ENCODE peak calls at places on chromosomes 13 and 19, in four cellular contexts. Y, T, J and X are unnamed samples.

GRCh38 chr13:113555141-113555540 is 29.4 kb upstream of the TFDP1 start:
- DNase-seq in Y (no peak), T (no peak), J (no peak), X (no peak)

GRCh38 chr19:57578487-57579205 is at the start of gene ZNF416:
- DNase-seq in Y (peak), T (peak), J (peak), X (peak)

GRCh38 chr13:75721307-75721706 is 85.2 kb downstream of the LMO7 start:
- DNase-seq in Y (no peak), T (no peak), J (no peak), X (no peak)

GRCh38 chr19:47406711-47407416 is 12.5 kb downstream of the MEIS3 start:
- DNase-seq in Y (no peak), T (no peak), J (no peak), X (no peak)

GRCh38 chr19:58356971-58357797 is 3.9 kb upstream of the A1BG start:
- DNase-seq in Y (no peak), T (no peak), J (no peak), X (no peak)

GRCh38 chr13:40503966-40504591 is 162.4 kb downstream of the FOXO1 start:
- DNase-seq in Y (no peak), T (peak), J (peak), X (peak)

GRCh38 chr19:32063601-32064000 is 281.8 kb upstream of the ZNF507 start:
- DNase-seq in Y (no peak), T (no peak), J (no peak), X (no peak)

GRCh38 chr19:663682-664117 is 686 bp upstream of the RNF126 start:
- DNase-seq in Y (no peak), T (no peak), J (no peak), X (no peak)

GRCh38 chr13:19663416-19663979 is 30.0 kb downstream of the MPHOSPH8 start:
- DNase-seq in Y (no peak), T (no peak), J (no peak), X (no peak)

GRCh38 chr13:46850214-46850613 is 46.6 kb downstream of the HTR2A start:
- DNase-seq in Y (no peak), T (no peak), J (peak), X (no peak)

GRCh38 chr19:8680676-8681344 is 17.8 kb downstream of the ACTL9 start:
- DNase-seq in Y (no peak), T (no peak), J (no peak), X (no peak)

GRCh38 chr13:94417294-94417693 is 62.2 kb downstream of the DCT start:
- DNase-seq in Y (no peak), T (no peak), J (no peak), X (no peak)

GRCh38 chr19:46727036-46727501 is 10.2 kb upstream of the PRKD2 start:
- DNase-seq in Y (no peak), T (no peak), J (no peak), X (no peak)

GRCh38 chr13:95660981-95661581 is 15.9 kb upstream of the DNAJC3 start:
- DNase-seq in Y (no peak), T (no peak), J (peak), X (peak)

GRCh38 chr19:8302357-8302691 is 5.8 kb downstream of the CD320 start:
- DNase-seq in Y (no peak), T (no peak), J (no peak), X (no peak)

GRCh38 chr13:50911051-50911690 is 1.6 kb downstream of the RNASEH2B start:
- DNase-seq in Y (no peak), T (no peak), J (peak), X (no peak)

GRCh38 chr13:43377955-43378354 is 354.6 kb downstream of the DNAJC15 start:
- DNase-seq in Y (no peak), T (no peak), J (peak), X (peak)

GRCh38 chr13:38602261-38602660 is 84.6 kb upstream of the FREM2 start:
- DNase-seq in Y (no peak), T (no peak), J (no peak), X (no peak)

GRCh38 chr13:50626031-50626643 is 217.4 kb downstream of the DLEU7 start:
- DNase-seq in Y (no peak), T (peak), J (peak), X (peak)

GRCh38 chr19:46739290-46739771 is 6.5 kb upstream of the FKRP start:
- DNase-seq in Y (no peak), T (no peak), J (no peak), X (no peak)

GRCh38 chr13:47474845-47475244 is 526.2 kb downstream of the SUCLA2 start:
- DNase-seq in Y (no peak), T (no peak), J (no peak), X (no peak)

GRCh38 chr19:48487544-48487943 is 18.4 kb downstream of the CYTH2 start:
- DNase-seq in Y (no peak), T (no peak), J (no peak), X (no peak)

GRCh38 chr19:43690890-43691289 is 20.9 kb upstream of the PLAUR start:
- DNase-seq in Y (no peak), T (no peak), J (no peak), X (no peak)

GRCh38 chr19:47901370-47901769 is 15.3 kb upstream of the SULT2A1 start:
- DNase-seq in Y (no peak), T (no peak), J (no peak), X (no peak)

GRCh38 chr13:61029064-61029463 is 386.6 kb downstream of the PCDH20 start:
- DNase-seq in Y (no peak), T (no peak), J (no peak), X (no peak)

GRCh38 chr13:21037656-21038055 is 23.7 kb downstream of the LATS2 start:
- DNase-seq in Y (no peak), T (no peak), J (no peak), X (no peak)

GRCh38 chr13:87676254-87677042 is 5.3 kb downstream of the SLITRK5 start:
- DNase-seq in Y (no peak), T (no peak), J (no peak), X (no peak)

GRCh38 chr13:87677043-87677333 is 5.8 kb downstream of the SLITRK5 start:
- DNase-seq in Y (no peak), T (no peak), J (no peak), X (no peak)

GRCh38 chr13:87680298-87680697 is 9.1 kb downstream of the SLITRK5 start:
- DNase-seq in Y (no peak), T (no peak), J (no peak), X (peak)

GRCh38 chr13:87677334-87678234 is 6.4 kb downstream of the SLITRK5 start:
- DNase-seq in Y (no peak), T (no peak), J (no peak), X (peak)

DNA sequence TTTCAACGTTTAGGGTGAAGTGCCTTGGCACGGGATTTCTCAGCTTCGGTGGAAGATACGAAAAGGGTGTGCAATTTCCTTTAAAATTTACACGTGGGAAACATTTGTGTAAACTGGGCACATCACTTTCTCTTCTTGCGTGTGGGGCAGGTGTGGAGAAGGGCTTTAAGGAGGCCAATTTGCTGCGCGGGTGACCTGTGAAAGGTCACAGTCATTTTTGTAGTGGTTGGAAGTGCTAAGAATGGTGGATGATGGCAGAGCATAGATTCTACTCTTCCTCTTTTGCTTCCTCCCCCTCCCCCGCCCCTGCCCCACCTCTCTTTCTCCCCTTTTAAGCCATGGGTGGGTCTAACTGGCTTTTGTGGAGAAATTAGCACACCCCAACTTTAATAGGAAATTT is 7.2 kb downstream of the SLITRK5 start:
- DNase-seq in Y (no peak), T (no peak), J (no peak), X (no peak)
- H3K4me3 ChIP-seq in Y (no peak), T (no peak), J (no peak), X (peak)

GRCh38 chr13:55244991-55245644 is 1895.6 kb upstream of the PRR20A start:
- DNase-seq in Y (no peak), T (no peak), J (no peak), X (no peak)
- TF ChIP-seq CTCF in Y (no peak), T (no peak), J (no peak), X (peak)

GRCh38 chr13:26253262-26253786 is 605 bp upstream of the CDK8 start:
- DNase-seq in Y (no peak), T (no peak), J (no peak), X (no peak)
- H3K4me3 ChIP-seq in Y (peak), T (peak), J (peak), X (peak)

GRCh38 chr19:18603958-18604819 is 2.4 kb downstream of the CRLF1 start:
- DNase-seq in Y (no peak), T (no peak), J (no peak), X (no peak)

GRCh38 chr19:18604820-18605159 is 1.8 kb downstream of the CRLF1 start:
- DNase-seq in Y (no peak), T (no peak), J (no peak), X (no peak)

GRCh38 chr19:18605196-18605545 is 1.4 kb downstream of the CRLF1 start:
- DNase-seq in Y (no peak), T (no peak), J (no peak), X (no peak)

GRCh38 chr19:18601875-18602274 is 4.7 kb downstream of the CRLF1 start:
- DNase-seq in Y (no peak), T (no peak), J (no peak), X (no peak)

DNA sequence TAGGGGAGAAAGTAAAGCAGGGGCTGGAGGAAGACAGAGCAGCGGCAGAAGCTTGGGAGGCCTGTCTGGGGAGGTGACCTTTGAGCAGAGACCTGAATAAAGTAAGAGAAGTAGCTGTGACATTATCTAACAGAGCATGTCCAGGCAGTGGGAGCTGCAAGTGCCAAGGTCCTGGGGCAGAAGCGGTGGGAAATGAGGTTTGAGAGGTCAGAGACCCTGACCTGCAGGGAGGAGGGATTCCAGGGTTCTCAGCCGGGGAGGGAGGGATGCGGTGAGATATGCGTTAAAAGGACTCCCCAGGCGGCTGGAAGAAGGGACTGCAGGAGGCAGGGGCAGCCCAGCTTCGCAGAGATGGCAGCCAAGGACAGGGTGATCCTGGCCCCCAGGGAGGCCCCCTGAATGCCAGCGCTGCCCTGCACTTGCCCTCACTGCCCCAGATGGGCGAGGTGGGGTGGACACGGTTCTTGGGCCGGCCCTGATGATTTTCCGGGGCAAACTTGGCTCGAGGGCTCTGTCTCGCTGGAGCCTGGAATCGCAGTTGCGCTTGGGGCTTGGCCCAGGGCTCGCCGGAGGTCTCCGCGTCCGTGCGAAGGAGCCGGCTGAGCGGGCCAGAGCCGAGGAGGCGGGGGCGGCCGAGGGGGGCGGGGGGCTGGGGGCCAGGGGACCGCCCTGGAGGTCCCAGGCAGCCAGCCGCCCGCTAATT is 3.2 kb downstream of the CRLF1 start:
- DNase-seq in Y (no peak), T (no peak), J (peak), X (peak)
- TF ChIP-seq CTCF in Y (no peak), T (no peak), J (peak), X (peak)

GRCh38 chr19:40277356-40277755 is 7.8 kb downstream of the AKT2 start:
- DNase-seq in Y (no peak), T (no peak), J (no peak), X (no peak)
- H3K4me3 ChIP-seq in Y (no peak), T (no peak), J (no peak), X (no peak)